ENCODE peak calls at places on chromosomes 11 and 22, in seven cellular contexts. V is T1000; D is activated effector memory CD4-positive, alpha-beta T cell treated with anti-CD3 and anti-CD28 coated beads, Interleukin-2, amount 50 U/mL, for 16 hours; E is A549; A is activated CD4-positive, CD25-positive, alpha-beta regulatory T cell; K is NCI-H82; O is stimulated activated CD4-positive, alpha-beta T cell treated with anti-CD3 and anti-CD28 coated beads, Interleukin-15, amount 100 ng/mL, for 24 hours. X is an unnamed sample.

GRCh38 chr11:69213315-69213714 is 57.6 kb downstream of the SMIM38 start:
- DNase-seq in V (no peak), D (peak), E (no peak), A (no peak), K (no peak), O (peak), X (no peak)

GRCh38 chr22:20107951-20108756 is 7.8 kb upstream of the RANBP1 start:
- DNase-seq in V (no peak), D (no peak), E (no peak), A (no peak), K (no peak), O (no peak), X (no peak)

GRCh38 chr11:12110201-12110713 is at the start of gene MICAL2:
- DNase-seq in V (peak), D (peak), E (peak), A (peak), K (peak), O (peak), X (peak)

GRCh38 chr22:45629469-45630089 is 42.1 kb upstream of the ATXN10 start:
- DNase-seq in V (no peak), D (peak), E (no peak), A (no peak), K (peak), O (no peak), X (no peak)

GRCh38 chr11:117328414-117329010 is 858 bp downstream of the CEP164 start:
- DNase-seq in V (no peak), D (no peak), E (no peak), A (no peak), K (peak), O (no peak), X (peak)

GRCh38 chr11:13745165-13745564 is 76.7 kb downstream of the FAR1 start:
- DNase-seq in V (no peak), D (no peak), E (no peak), A (no peak), K (no peak), O (no peak), X (no peak)

GRCh38 chr22:36833073-36833472 is 16.2 kb upstream of the PVALB start:
- DNase-seq in V (no peak), D (no peak), E (no peak), A (no peak), K (no peak), O (no peak), X (no peak)

GRCh38 chr11:44223261-44223660 is 86.7 kb downstream of the ALX4 start:
- DNase-seq in V (no peak), D (no peak), E (no peak), A (no peak), K (no peak), O (no peak), X (no peak)

GRCh38 chr11:117366183-117366582 is 38.5 kb downstream of the CEP164 start:
- DNase-seq in V (no peak), D (no peak), E (peak), A (no peak), K (peak), O (no peak), X (no peak)

GRCh38 chr22:43085658-43086606 is 3.3 kb downstream of the TTLL1 start:
- DNase-seq in V (no peak), D (no peak), E (no peak), A (no peak), K (no peak), O (no peak), X (no peak)

GRCh38 chr22:49948958-49949913 is 11.3 kb upstream of the PIM3 start:
- DNase-seq in V (no peak), D (no peak), E (peak), A (no peak), K (no peak), O (no peak), X (no peak)